ENCODE peak calls at places on chromosomes 11 and 22, in four cellular contexts. One of them, this sample, is unnamed.

GRCh38 chr22:19223110-19223509 is 44.6 kb upstream of the SLC25A1 start:
- DNase-seq in SK-N-SH: no peak
- DNase-seq in BJ: no peak
- DNase-seq in cardiac fibroblast: no peak
- DNase-seq in this sample: no peak

GRCh38 chr22:44628856-44629255 is 73.1 kb upstream of the PRR5 start:
- DNase-seq in SK-N-SH: no peak
- DNase-seq in BJ: no peak
- DNase-seq in cardiac fibroblast: no peak
- DNase-seq in this sample: no peak

GRCh38 chr11:111515591-111515990 is 1.0 kb downstream of the HOATZ start:
- DNase-seq in SK-N-SH: no peak
- DNase-seq in BJ: no peak
- DNase-seq in cardiac fibroblast: no peak
- DNase-seq in this sample: no peak

GRCh38 chr22:39527481-39527961 is 5.0 kb downstream of the RPS19BP1 start:
- DNase-seq in SK-N-SH: no peak
- DNase-seq in BJ: no peak
- DNase-seq in cardiac fibroblast: no peak
- DNase-seq in this sample: no peak

GRCh38 chr22:26548984-26549383 is 36.7 kb upstream of the TFIP11 start:
- DNase-seq in SK-N-SH: no peak
- DNase-seq in BJ: no peak
- DNase-seq in cardiac fibroblast: no peak
- DNase-seq in this sample: no peak

GRCh38 chr11:75147875-75148263 is 3.0 kb upstream of the SLCO2B1 start:
- DNase-seq in SK-N-SH: no peak
- DNase-seq in BJ: no peak
- DNase-seq in cardiac fibroblast: no peak
- DNase-seq in this sample: no peak

GRCh38 chr11:61472868-61473267 is 35.7 kb upstream of the LRRC10B start:
- DNase-seq in SK-N-SH: no peak
- DNase-seq in BJ: no peak
- DNase-seq in cardiac fibroblast: peak
- DNase-seq in this sample: peak

GRCh38 chr11:33737362-33737821 is 1.2 kb upstream of the CD59 start:
- DNase-seq in SK-N-SH: no peak
- DNase-seq in BJ: no peak
- DNase-seq in cardiac fibroblast: peak
- DNase-seq in this sample: no peak

GRCh38 chr22:50035131-50035881 is 22.7 kb upstream of the IL17REL start:
- DNase-seq in SK-N-SH: peak
- DNase-seq in BJ: no peak
- DNase-seq in cardiac fibroblast: no peak
- DNase-seq in this sample: no peak

GRCh38 chr22:19169002-19169946 is 9.3 kb downstream of the SLC25A1 start:
- DNase-seq in SK-N-SH: peak
- DNase-seq in BJ: no peak
- DNase-seq in cardiac fibroblast: no peak
- DNase-seq in this sample: no peak

GRCh38 chr22:47084226-47084625 is 321.8 kb downstream of the TBC1D22A start:
- DNase-seq in SK-N-SH: no peak
- DNase-seq in BJ: no peak
- DNase-seq in cardiac fibroblast: no peak
- DNase-seq in this sample: no peak

GRCh38 chr11:121071456-121072236 is 29.4 kb upstream of the TECTA start:
- DNase-seq in SK-N-SH: no peak
- DNase-seq in BJ: no peak
- DNase-seq in cardiac fibroblast: peak
- DNase-seq in this sample: no peak

GRCh38 chr11:122646549-122647340 is 8.8 kb upstream of the UBASH3B start:
- DNase-seq in SK-N-SH: no peak
- DNase-seq in BJ: no peak
- DNase-seq in cardiac fibroblast: peak
- DNase-seq in this sample: peak

GRCh38 chr11:66052664-66052982 is 459 bp downstream of the SF3B2 start:
- DNase-seq in SK-N-SH: no peak
- DNase-seq in BJ: no peak
- DNase-seq in cardiac fibroblast: no peak
- DNase-seq in this sample: no peak

GRCh38 chr11:66051766-66052663 is at the start of gene SF3B2:
- DNase-seq in SK-N-SH: peak
- DNase-seq in BJ: peak
- DNase-seq in cardiac fibroblast: peak
- DNase-seq in this sample: peak

GRCh38 chr11:66050581-66051231 is 1.5 kb upstream of the SF3B2 start:
- DNase-seq in SK-N-SH: peak
- DNase-seq in BJ: no peak
- DNase-seq in cardiac fibroblast: no peak
- DNase-seq in this sample: no peak

GRCh38 chr11:66048525-66049313 is at the start of gene GAL3ST3:
- DNase-seq in SK-N-SH: peak
- DNase-seq in BJ: no peak
- DNase-seq in cardiac fibroblast: no peak
- DNase-seq in this sample: no peak

DNA sequence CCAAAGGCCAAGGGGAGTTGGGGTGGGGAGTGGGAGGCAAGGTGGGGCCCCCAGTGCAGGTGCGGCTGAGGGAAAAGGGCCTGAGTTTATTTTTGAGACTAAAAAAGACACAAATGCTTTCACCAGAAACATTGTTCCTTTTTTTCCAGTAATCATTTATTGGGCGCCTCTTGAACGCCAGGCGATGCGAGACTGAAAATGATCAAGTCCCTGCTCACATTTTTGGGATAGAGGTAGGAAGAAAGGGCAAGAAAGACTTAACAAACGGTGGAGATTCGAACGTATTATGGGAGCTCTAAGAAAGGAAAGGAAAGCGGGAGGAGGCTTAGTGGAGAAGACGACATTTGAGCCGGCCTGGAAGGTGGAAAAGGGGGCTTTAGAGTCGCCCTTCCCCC is 796 bp upstream of the SF3B2 start:
- DNase-seq in SK-N-SH: no peak
- DNase-seq in BJ: no peak
- DNase-seq in cardiac fibroblast: no peak
- DNase-seq in this sample: no peak
- TF ChIP-seq CTCF in SK-N-SH: no peak
- TF ChIP-seq CTCF in BJ: no peak
- TF ChIP-seq CTCF in cardiac fibroblast: no peak
- TF ChIP-seq CTCF in this sample: no peak

DNA sequence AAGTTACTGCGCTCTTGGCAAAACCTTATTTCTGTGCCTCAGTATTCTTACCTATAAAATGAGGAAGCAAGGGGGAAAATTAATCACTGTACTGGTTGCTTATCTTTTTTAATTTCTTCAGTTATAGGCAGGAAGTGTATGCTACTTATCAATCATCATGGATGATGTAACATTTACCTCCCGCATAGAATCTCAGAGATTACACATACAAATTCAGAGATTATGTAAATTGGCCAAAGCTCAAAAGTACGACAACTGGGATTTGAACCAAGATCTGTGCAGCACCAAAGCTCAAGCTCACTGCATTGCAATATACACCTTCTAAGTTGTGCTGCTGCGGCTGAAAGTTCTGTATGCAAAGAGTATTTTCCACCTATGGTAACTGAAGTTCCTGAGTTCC is 83.0 kb downstream of the PDHX start:
- DNase-seq in SK-N-SH: no peak
- DNase-seq in BJ: no peak
- DNase-seq in cardiac fibroblast: no peak
- DNase-seq in this sample: no peak
- H3K4me3 ChIP-seq in SK-N-SH: no peak
- H3K4me3 ChIP-seq in BJ: no peak
- H3K4me3 ChIP-seq in cardiac fibroblast: no peak
- H3K4me3 ChIP-seq in this sample: no peak

GRCh38 chr11:36313750-36314500 is 17.8 kb downstream of the PRR5L start:
- DNase-seq in SK-N-SH: no peak
- DNase-seq in BJ: no peak
- DNase-seq in cardiac fibroblast: no peak
- DNase-seq in this sample: no peak

GRCh38 chr11:36316049-36316448 is 20.0 kb downstream of the PRR5L start:
- DNase-seq in SK-N-SH: no peak
- DNase-seq in BJ: no peak
- DNase-seq in cardiac fibroblast: no peak
- DNase-seq in this sample: no peak

GRCh38 chr11:36312593-36312990 is 16.5 kb downstream of the PRR5L start:
- DNase-seq in SK-N-SH: no peak
- DNase-seq in BJ: peak
- DNase-seq in cardiac fibroblast: peak
- DNase-seq in this sample: peak

GRCh38 chr11:36313073-36313472 is 17.0 kb downstream of the PRR5L start:
- DNase-seq in SK-N-SH: no peak
- DNase-seq in BJ: no peak
- DNase-seq in cardiac fibroblast: no peak
- DNase-seq in this sample: no peak

DNA sequence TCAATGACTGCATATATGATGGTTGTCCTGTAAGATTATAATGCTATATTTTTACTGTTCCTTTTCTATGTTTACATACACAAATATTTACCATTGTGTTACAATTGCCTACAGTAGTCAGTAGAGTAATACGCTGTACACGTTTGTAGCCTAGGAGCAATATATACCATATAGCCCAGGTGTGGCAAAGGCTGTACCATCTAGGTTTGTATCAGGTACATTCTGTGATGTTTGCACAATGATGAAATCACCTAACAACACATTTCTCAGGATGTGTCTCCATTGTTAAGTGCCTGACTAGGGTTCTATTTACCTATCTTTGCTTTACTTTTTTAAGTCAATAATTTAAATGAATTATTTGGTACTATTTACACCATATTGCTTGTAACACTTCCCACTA is 21.9 kb downstream of the PRR5L start:
- DNase-seq in SK-N-SH: no peak
- DNase-seq in BJ: no peak
- DNase-seq in cardiac fibroblast: no peak
- DNase-seq in this sample: no peak
- TF ChIP-seq CTCF in SK-N-SH: no peak
- TF ChIP-seq CTCF in BJ: no peak
- TF ChIP-seq CTCF in cardiac fibroblast: no peak
- TF ChIP-seq CTCF in this sample: no peak

DNA sequence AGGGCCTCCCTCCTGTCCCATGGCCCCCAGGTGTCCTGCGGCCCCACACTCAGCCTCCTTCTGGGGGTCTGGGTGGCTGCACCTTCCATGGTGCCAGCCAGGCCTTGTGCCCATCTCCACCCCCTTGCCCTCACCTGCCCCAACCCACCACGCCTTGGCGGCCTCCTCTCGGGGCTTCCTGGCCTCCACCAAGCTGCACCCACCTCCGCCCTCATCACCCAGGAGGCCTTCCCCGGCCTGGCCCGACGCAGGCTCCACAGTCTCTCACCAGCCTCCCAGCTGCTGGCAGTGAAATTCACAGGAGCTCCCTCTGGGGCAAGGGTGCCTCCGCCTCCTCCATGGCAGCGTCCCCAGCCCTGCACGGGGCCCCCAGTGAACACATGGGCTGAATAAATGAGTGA is 35.9 kb upstream of the WNT7B start:
- DNase-seq in SK-N-SH: peak
- DNase-seq in BJ: no peak
- DNase-seq in cardiac fibroblast: no peak
- DNase-seq in this sample: no peak
- H3K4me3 ChIP-seq in SK-N-SH: peak
- H3K4me3 ChIP-seq in BJ: no peak
- H3K4me3 ChIP-seq in cardiac fibroblast: no peak
- H3K4me3 ChIP-seq in this sample: no peak

DNA sequence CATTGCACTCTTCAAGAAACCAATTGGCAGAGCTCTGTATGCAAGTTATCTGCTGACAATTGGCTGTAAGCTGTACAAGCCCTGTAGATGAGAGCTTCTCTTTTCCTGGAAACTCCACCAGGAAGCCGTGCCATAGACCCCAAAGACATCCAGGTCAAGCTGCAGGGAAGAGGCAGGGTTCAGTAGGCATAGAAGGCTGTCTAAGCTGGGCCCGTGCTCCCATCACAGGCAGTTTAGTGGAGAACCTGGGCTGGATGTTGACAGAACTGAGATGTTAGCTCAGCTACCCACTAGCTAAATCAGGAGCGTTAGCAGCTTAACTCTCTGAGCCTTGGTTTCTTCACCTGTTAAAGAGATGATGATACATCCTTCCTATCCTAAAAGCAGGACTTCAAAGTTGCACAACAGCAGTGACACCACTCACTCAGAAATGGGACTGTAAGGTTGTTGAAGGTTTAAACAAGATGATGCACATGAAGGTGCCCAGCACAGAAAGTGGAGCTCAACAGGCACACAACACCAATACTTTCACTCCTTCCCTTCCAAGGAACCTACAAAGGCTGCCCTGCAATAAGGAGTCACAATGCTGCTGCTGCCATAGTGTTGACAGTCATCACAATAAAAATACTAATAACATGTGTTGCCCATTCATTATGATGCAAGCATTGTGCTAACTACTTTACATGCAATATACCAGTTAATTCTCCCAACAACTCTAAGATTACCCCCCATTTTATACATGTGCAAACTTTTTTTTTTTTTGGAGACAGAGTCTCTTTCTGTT is 115.4 kb downstream of the ZBTB16 start:
- DNase-seq in SK-N-SH: no peak
- DNase-seq in BJ: no peak
- DNase-seq in cardiac fibroblast: no peak
- DNase-seq in this sample: no peak
- TF ChIP-seq CTCF in SK-N-SH: no peak
- TF ChIP-seq CTCF in BJ: no peak
- TF ChIP-seq CTCF in cardiac fibroblast: no peak
- TF ChIP-seq CTCF in this sample: no peak

GRCh38 chr11:3902441-3902840 is 47.0 kb downstream of the STIM1 start:
- DNase-seq in SK-N-SH: no peak
- DNase-seq in BJ: no peak
- DNase-seq in cardiac fibroblast: no peak
- DNase-seq in this sample: no peak

GRCh38 chr11:3906166-3906565 is 50.7 kb downstream of the STIM1 start:
- DNase-seq in SK-N-SH: no peak
- DNase-seq in BJ: no peak
- DNase-seq in cardiac fibroblast: no peak
- DNase-seq in this sample: no peak

GRCh38 chr11:3903207-3903896 is 47.9 kb downstream of the STIM1 start:
- DNase-seq in SK-N-SH: no peak
- DNase-seq in BJ: no peak
- DNase-seq in cardiac fibroblast: peak
- DNase-seq in this sample: peak

GRCh38 chr11:3905080-3905953 is 49.9 kb downstream of the STIM1 start:
- DNase-seq in SK-N-SH: no peak
- DNase-seq in BJ: peak
- DNase-seq in cardiac fibroblast: peak
- DNase-seq in this sample: peak

DNA sequence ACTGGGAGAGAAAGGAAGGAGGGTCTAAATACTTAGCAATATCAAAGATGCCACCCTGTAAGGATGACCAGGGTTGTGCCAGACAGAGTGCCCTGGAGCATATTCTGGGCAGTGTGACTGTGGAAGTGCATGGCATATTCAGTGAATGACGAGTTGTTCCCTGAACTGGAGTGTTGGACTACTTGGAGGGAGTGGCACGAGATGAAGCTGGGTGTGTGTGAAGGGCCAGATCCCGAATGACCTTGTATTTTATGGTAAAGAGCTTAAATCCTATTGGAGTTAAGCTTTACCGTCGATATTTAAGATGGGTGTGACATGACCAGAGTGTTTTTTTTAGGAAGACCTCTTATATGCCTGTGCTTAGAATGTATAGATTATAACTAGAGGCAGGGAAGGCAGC is 48.8 kb downstream of the STIM1 start:
- DNase-seq in SK-N-SH: no peak
- DNase-seq in BJ: no peak
- DNase-seq in cardiac fibroblast: no peak
- DNase-seq in this sample: no peak
- H3K4me3 ChIP-seq in SK-N-SH: no peak
- H3K4me3 ChIP-seq in BJ: no peak
- H3K4me3 ChIP-seq in cardiac fibroblast: no peak
- H3K4me3 ChIP-seq in this sample: no peak

GRCh38 chr11:27642954-27643353 is 57.3 kb downstream of the BDNF start:
- DNase-seq in SK-N-SH: no peak
- DNase-seq in BJ: no peak
- DNase-seq in cardiac fibroblast: no peak
- DNase-seq in this sample: no peak
- TF ChIP-seq CTCF in SK-N-SH: no peak
- TF ChIP-seq CTCF in BJ: no peak
- TF ChIP-seq CTCF in cardiac fibroblast: no peak
- TF ChIP-seq CTCF in this sample: no peak